ENCODE peak calls at places on chromosomes 16 and 17, in eight cellular contexts. S is DND-41; N is H54; C is prostate gland; J is HEK293T; U is T-helper 2 cell; G is stimulated activated CD4-positive, alpha-beta T cell treated with anti-CD3 and anti-CD28 coated beads, TNF-alpha, amount 100 ng/mL, for 48 hours; A is AG20443. D is an unnamed sample.

GRCh38 chr16:64356267-64356666 is 765.6 kb downstream of the CDH11 start:
- DNase-seq in S (no peak), N (peak), C (no peak), J (no peak), U (no peak), G (no peak), A (peak), D (no peak)

GRCh38 chr16:88650749-88651275 is at the start of gene CYBA:
- DNase-seq in S (peak), N (no peak), C (peak), J (peak), U (peak), G (peak), A (peak), D (peak)

GRCh38 chr17:70563301-70563820 is 394.0 kb downstream of the KCNJ2 start:
- DNase-seq in S (no peak), N (no peak), C (no peak), J (no peak), U (no peak), G (no peak), A (no peak), D (no peak)

GRCh38 chr16:1884889-1885288 is 12.9 kb upstream of the MEIOB start:
- DNase-seq in S (no peak), N (no peak), C (no peak), J (no peak), U (no peak), G (no peak), A (no peak), D (no peak)

GRCh38 chr17:59174671-59175070 is 19.1 kb downstream of the PRR11 start:
- DNase-seq in S (no peak), N (no peak), C (no peak), J (no peak), U (no peak), G (no peak), A (no peak), D (no peak)

GRCh38 chr16:54289242-54290051 is 2.9 kb upstream of the IRX3 start:
- DNase-seq in S (no peak), N (no peak), C (no peak), J (peak), U (no peak), G (no peak), A (no peak), D (no peak)

GRCh38 chr16:75392911-75393310 is 40.4 kb downstream of the CFDP1 start:
- DNase-seq in S (no peak), N (no peak), C (no peak), J (no peak), U (no peak), G (no peak), A (no peak), D (no peak)

GRCh38 chr16:67101683-67102082 is 8.1 kb upstream of the PHAF1 start:
- DNase-seq in S (no peak), N (no peak), C (no peak), J (no peak), U (no peak), G (no peak), A (peak), D (no peak)

GRCh38 chr17:56083475-56083874 is 69.8 kb upstream of the ANKFN1 start:
- DNase-seq in S (no peak), N (no peak), C (no peak), J (no peak), U (no peak), G (no peak), A (no peak), D (no peak)

GRCh38 chr17:39867891-39868553 is at the start of gene ZPBP2:
- DNase-seq in S (no peak), N (no peak), C (no peak), J (no peak), U (peak), G (peak), A (no peak), D (no peak)

GRCh38 chr17:82907797-82908261 is 68.0 kb upstream of the ZNF750 start:
- DNase-seq in S (peak), N (no peak), C (no peak), J (no peak), U (no peak), G (no peak), A (no peak), D (no peak)

GRCh38 chr16:69616082-69616481 is 50.3 kb downstream of the NFAT5 start:
- DNase-seq in S (no peak), N (no peak), C (no peak), J (no peak), U (no peak), G (no peak), A (no peak), D (no peak)

GRCh38 chr16:48246066-48246465 is 1.3 kb downstream of the ABCC11 start:
- DNase-seq in S (no peak), N (no peak), C (no peak), J (no peak), U (no peak), G (no peak), A (peak), D (no peak)

GRCh38 chr17:10286324-10286723 is 86.5 kb downstream of the MYH13 start:
- DNase-seq in S (no peak), N (no peak), C (no peak), J (no peak), U (no peak), G (no peak), A (no peak), D (no peak)

GRCh38 chr17:19327039-19327776 is 35.3 kb downstream of the B9D1 start:
- DNase-seq in S (no peak), N (peak), C (no peak), J (no peak), U (no peak), G (no peak), A (peak), D (no peak)

GRCh38 chr17:70074991-70075390 is at the start of gene KCNJ16:
- DNase-seq in S (no peak), N (no peak), C (no peak), J (no peak), U (no peak), G (no peak), A (no peak), D (no peak)

GRCh38 chr17:76051071-76051467 is 21.2 kb downstream of the SRP68 start:
- DNase-seq in S (no peak), N (no peak), C (no peak), J (no peak), U (no peak), G (no peak), A (no peak), D (no peak)

GRCh38 chr17:2059125-2059836 is 4.4 kb downstream of the HIC1 start:
- DNase-seq in S (no peak), N (no peak), C (no peak), J (no peak), U (no peak), G (no peak), A (no peak), D (no peak)

GRCh38 chr16:23768581-23768980 is 13.8 kb downstream of the CHP2 start:
- DNase-seq in S (no peak), N (no peak), C (no peak), J (no peak), U (no peak), G (no peak), A (no peak), D (no peak)

GRCh38 chr16:8623634-8624033 is 2.1 kb downstream of the METTL22 start:
- DNase-seq in S (no peak), N (peak), C (no peak), J (no peak), U (no peak), G (no peak), A (peak), D (no peak)

GRCh38 chr17:7263071-7263800 is 958 bp upstream of the CLDN7 start:
- DNase-seq in S (no peak), N (no peak), C (no peak), J (no peak), U (no peak), G (no peak), A (no peak), D (no peak)

GRCh38 chr16:26196806-26197205 is 505.0 kb downstream of the HS3ST4 start:
- DNase-seq in S (no peak), N (no peak), C (no peak), J (no peak), U (no peak), G (no peak), A (no peak), D (no peak)

GRCh38 chr16:1057252-1057932 is 15.2 kb upstream of the SSTR5 start:
- DNase-seq in S (no peak), N (no peak), C (peak), J (peak), U (peak), G (peak), A (peak), D (peak)

GRCh38 chr16:53131363-53132071 is 76.7 kb downstream of the CHD9 start:
- DNase-seq in S (peak), N (peak), C (peak), J (peak), U (peak), G (peak), A (peak), D (peak)

GRCh38 chr17:56284501-56284900 is 131.2 kb downstream of the ANKFN1 start:
- DNase-seq in S (no peak), N (no peak), C (no peak), J (no peak), U (no peak), G (no peak), A (no peak), D (no peak)

GRCh38 chr16:48011888-48012658 is 143.7 kb downstream of the ABCC12 start:
- DNase-seq in S (no peak), N (no peak), C (no peak), J (no peak), U (no peak), G (no peak), A (no peak), D (no peak)

GRCh38 chr16:51592013-51592501 is 441.0 kb upstream of the SALL1 start:
- DNase-seq in S (no peak), N (no peak), C (no peak), J (peak), U (no peak), G (no peak), A (no peak), D (no peak)

GRCh38 chr16:6682142-6682811 is 650.4 kb upstream of the RBFOX1 start:
- DNase-seq in S (peak), N (peak), C (no peak), J (peak), U (no peak), G (no peak), A (no peak), D (no peak)

GRCh38 chr16:63890072-63890471 is 1231.8 kb downstream of the CDH11 start:
- DNase-seq in S (no peak), N (no peak), C (peak), J (no peak), U (no peak), G (no peak), A (peak), D (no peak)

GRCh38 chr17:57294075-57294474 is 37.8 kb downstream of the MSI2 start:
- DNase-seq in S (peak), N (no peak), C (no peak), J (no peak), U (no peak), G (no peak), A (no peak), D (no peak)

GRCh38 chr16:8686031-8686621 is 11.7 kb downstream of the ABAT start:
- DNase-seq in S (no peak), N (no peak), C (peak), J (no peak), U (no peak), G (no peak), A (no peak), D (no peak)